ENCODE peak calls at places on chromosome 22, in ten cellular contexts. One of them, this sample, is unnamed.

GRCh38 chr22:40305625-40306024 is 40.7 kb upstream of the ADSL start:
- DNase-seq in lower lobe of right lung: no peak
- DNase-seq in GM12864: no peak
- DNase-seq in mucosa of descending colon: no peak
- DNase-seq in GM13977: no peak
- DNase-seq in esophagus muscularis mucosa: no peak
- DNase-seq in epithelial cell of proximal tubule: no peak
- DNase-seq in suprapubic skin: no peak
- DNase-seq in heart right ventricle: no peak
- DNase-seq in sigmoid colon: no peak
- DNase-seq in this sample: no peak

GRCh38 chr22:21816787-21817496 is 50.5 kb downstream of the MAPK1 start:
- DNase-seq in lower lobe of right lung: no peak
- DNase-seq in sigmoid colon: no peak
- DNase-seq in suprapubic skin: no peak
- DNase-seq in GM13977: peak; percentile 70
- DNase-seq in esophagus muscularis mucosa: no peak
- DNase-seq in heart right ventricle: peak; percentile 51
- DNase-seq in GM12864: peak; percentile 61
- DNase-seq in epithelial cell of proximal tubule: peak; percentile 75
- DNase-seq in mucosa of descending colon: no peak
- DNase-seq in this sample: no peak

GRCh38 chr22:40719599-40719998 is 40.3 kb downstream of the MCHR1 start:
- DNase-seq in sigmoid colon: no peak
- DNase-seq in mucosa of descending colon: no peak
- DNase-seq in lower lobe of right lung: no peak
- DNase-seq in GM13977: no peak
- DNase-seq in esophagus muscularis mucosa: no peak
- DNase-seq in suprapubic skin: no peak
- DNase-seq in epithelial cell of proximal tubule: no peak
- DNase-seq in heart right ventricle: no peak
- DNase-seq in GM12864: no peak
- DNase-seq in this sample: no peak

GRCh38 chr22:42419328-42419881 is 12.8 kb downstream of the NFAM1 start:
- DNase-seq in mucosa of descending colon: no peak
- DNase-seq in lower lobe of right lung: no peak
- DNase-seq in GM13977: peak; percentile 74
- DNase-seq in heart right ventricle: no peak
- DNase-seq in suprapubic skin: no peak
- DNase-seq in esophagus muscularis mucosa: no peak
- DNase-seq in sigmoid colon: no peak
- DNase-seq in epithelial cell of proximal tubule: no peak
- DNase-seq in GM12864: peak; percentile 50
- DNase-seq in this sample: no peak

GRCh38 chr22:28032896-28033295 is 113.8 kb upstream of the PITPNB start:
- DNase-seq in mucosa of descending colon: no peak
- DNase-seq in esophagus muscularis mucosa: no peak
- DNase-seq in suprapubic skin: no peak
- DNase-seq in GM13977: no peak
- DNase-seq in heart right ventricle: no peak
- DNase-seq in epithelial cell of proximal tubule: no peak
- DNase-seq in GM12864: no peak
- DNase-seq in lower lobe of right lung: no peak
- DNase-seq in sigmoid colon: no peak
- DNase-seq in this sample: no peak

GRCh38 chr22:28921585-28921879 is 38.2 kb downstream of the ZNRF3 start:
- DNase-seq in heart right ventricle: no peak
- DNase-seq in sigmoid colon: no peak
- DNase-seq in epithelial cell of proximal tubule: no peak
- DNase-seq in esophagus muscularis mucosa: no peak
- DNase-seq in mucosa of descending colon: no peak
- DNase-seq in lower lobe of right lung: no peak
- DNase-seq in GM12864: no peak
- DNase-seq in suprapubic skin: no peak
- DNase-seq in GM13977: no peak
- DNase-seq in this sample: no peak

GRCh38 chr22:22099833-22100812 is 117.5 kb upstream of the TOP3B start:
- DNase-seq in GM13977: no peak
- DNase-seq in suprapubic skin: no peak
- DNase-seq in lower lobe of right lung: no peak
- DNase-seq in sigmoid colon: no peak
- DNase-seq in heart right ventricle: no peak
- DNase-seq in GM12864: no peak
- DNase-seq in epithelial cell of proximal tubule: no peak
- DNase-seq in esophagus muscularis mucosa: peak; percentile 81
- DNase-seq in mucosa of descending colon: no peak
- DNase-seq in this sample: no peak

GRCh38 chr22:44665115-44665514 is 36.9 kb upstream of the PRR5 start:
- DNase-seq in heart right ventricle: peak; percentile 36
- DNase-seq in GM12864: no peak
- DNase-seq in mucosa of descending colon: peak; percentile 57
- DNase-seq in sigmoid colon: peak; percentile 80
- DNase-seq in lower lobe of right lung: peak; percentile 57
- DNase-seq in GM13977: no peak
- DNase-seq in epithelial cell of proximal tubule: no peak
- DNase-seq in suprapubic skin: no peak
- DNase-seq in esophagus muscularis mucosa: no peak
- DNase-seq in this sample: peak; percentile 32

GRCh38 chr22:29702931-29703594 is 16.7 kb upstream of the CABP7 start:
- DNase-seq in lower lobe of right lung: peak; percentile 68
- DNase-seq in heart right ventricle: no peak
- DNase-seq in GM12864: no peak
- DNase-seq in epithelial cell of proximal tubule: no peak
- DNase-seq in suprapubic skin: no peak
- DNase-seq in mucosa of descending colon: no peak
- DNase-seq in esophagus muscularis mucosa: no peak
- DNase-seq in GM13977: peak; percentile 45
- DNase-seq in sigmoid colon: no peak
- DNase-seq in this sample: no peak

GRCh38 chr22:24235315-24235714 is 9.6 kb downstream of the GGT5 start:
- DNase-seq in sigmoid colon: no peak
- DNase-seq in esophagus muscularis mucosa: no peak
- DNase-seq in GM13977: no peak
- DNase-seq in mucosa of descending colon: no peak
- DNase-seq in suprapubic skin: no peak
- DNase-seq in epithelial cell of proximal tubule: no peak
- DNase-seq in heart right ventricle: no peak
- DNase-seq in GM12864: no peak
- DNase-seq in lower lobe of right lung: no peak
- DNase-seq in this sample: no peak

GRCh38 chr22:22150457-22150856 is 94.1 kb upstream of the VPREB1 start:
- DNase-seq in mucosa of descending colon: no peak
- DNase-seq in GM12864: no peak
- DNase-seq in heart right ventricle: no peak
- DNase-seq in epithelial cell of proximal tubule: no peak
- DNase-seq in esophagus muscularis mucosa: no peak
- DNase-seq in sigmoid colon: no peak
- DNase-seq in lower lobe of right lung: no peak
- DNase-seq in GM13977: no peak
- DNase-seq in suprapubic skin: no peak
- DNase-seq in this sample: no peak

GRCh38 chr22:32202161-32202538 is 2.7 kb downstream of the RFPL2 start:
- DNase-seq in sigmoid colon: no peak
- DNase-seq in GM13977: no peak
- DNase-seq in epithelial cell of proximal tubule: no peak
- DNase-seq in mucosa of descending colon: no peak
- DNase-seq in suprapubic skin: no peak
- DNase-seq in lower lobe of right lung: no peak
- DNase-seq in GM12864: no peak
- DNase-seq in heart right ventricle: no peak
- DNase-seq in esophagus muscularis mucosa: peak; percentile 68
- DNase-seq in this sample: no peak

GRCh38 chr22:32200752-32201151 is 4.1 kb downstream of the RFPL2 start:
- DNase-seq in GM13977: no peak
- DNase-seq in sigmoid colon: no peak
- DNase-seq in suprapubic skin: no peak
- DNase-seq in GM12864: no peak
- DNase-seq in lower lobe of right lung: no peak
- DNase-seq in esophagus muscularis mucosa: peak; percentile 74
- DNase-seq in epithelial cell of proximal tubule: no peak
- DNase-seq in heart right ventricle: no peak
- DNase-seq in mucosa of descending colon: no peak
- DNase-seq in this sample: no peak

GRCh38 chr22:32204211-32204855 is 540 bp downstream of the RFPL2 start:
- DNase-seq in sigmoid colon: no peak
- DNase-seq in mucosa of descending colon: peak; percentile 45
- DNase-seq in epithelial cell of proximal tubule: no peak
- DNase-seq in lower lobe of right lung: no peak
- DNase-seq in GM12864: no peak
- DNase-seq in GM13977: peak; percentile 48
- DNase-seq in esophagus muscularis mucosa: peak; percentile 64
- DNase-seq in heart right ventricle: no peak
- DNase-seq in suprapubic skin: no peak
- DNase-seq in this sample: no peak

GRCh38 chr22:32203181-32204105 is 1.4 kb downstream of the RFPL2 start:
- DNase-seq in suprapubic skin: no peak
- DNase-seq in GM13977: no peak
- DNase-seq in mucosa of descending colon: no peak
- DNase-seq in sigmoid colon: no peak
- DNase-seq in lower lobe of right lung: no peak
- DNase-seq in epithelial cell of proximal tubule: no peak
- DNase-seq in esophagus muscularis mucosa: peak; percentile 88
- DNase-seq in heart right ventricle: no peak
- DNase-seq in GM12864: no peak
- DNase-seq in this sample: no peak

GRCh38 chr22:32202539-32203180 is 2.2 kb downstream of the RFPL2 start:
- DNase-seq in mucosa of descending colon: peak; percentile 61
- DNase-seq in suprapubic skin: no peak
- DNase-seq in epithelial cell of proximal tubule: no peak
- DNase-seq in lower lobe of right lung: peak; percentile 76
- DNase-seq in esophagus muscularis mucosa: peak; percentile 82
- DNase-seq in heart right ventricle: peak; percentile 18
- DNase-seq in GM13977: peak; percentile 64
- DNase-seq in sigmoid colon: no peak
- DNase-seq in GM12864: no peak
- DNase-seq in this sample: peak; percentile 71
- TF ChIP-seq CTCF in mucosa of descending colon: peak; percentile 43
- TF ChIP-seq CTCF in suprapubic skin: peak; percentile 12
- TF ChIP-seq CTCF in epithelial cell of proximal tubule: peak; percentile 73
- TF ChIP-seq CTCF in lower lobe of right lung: peak; percentile 55
- TF ChIP-seq CTCF in esophagus muscularis mucosa: peak; percentile 34
- TF ChIP-seq CTCF in heart right ventricle: peak; percentile 45
- TF ChIP-seq CTCF in GM13977: peak; percentile 41
- TF ChIP-seq CTCF in sigmoid colon: no peak
- TF ChIP-seq CTCF in GM12864: peak; percentile 64
- TF ChIP-seq CTCF in this sample: peak; percentile 77

GRCh38 chr22:32652609-32653008 is 148.9 kb upstream of the TIMP3 start:
- DNase-seq in suprapubic skin: no peak
- DNase-seq in lower lobe of right lung: no peak
- DNase-seq in esophagus muscularis mucosa: no peak
- DNase-seq in epithelial cell of proximal tubule: no peak
- DNase-seq in GM12864: no peak
- DNase-seq in heart right ventricle: no peak
- DNase-seq in mucosa of descending colon: no peak
- DNase-seq in GM13977: no peak
- DNase-seq in sigmoid colon: no peak
- DNase-seq in this sample: no peak

GRCh38 chr22:32655068-32655467 is 146.4 kb upstream of the TIMP3 start:
- DNase-seq in GM12864: no peak
- DNase-seq in epithelial cell of proximal tubule: no peak
- DNase-seq in mucosa of descending colon: no peak
- DNase-seq in suprapubic skin: no peak
- DNase-seq in lower lobe of right lung: no peak
- DNase-seq in heart right ventricle: no peak
- DNase-seq in sigmoid colon: no peak
- DNase-seq in GM13977: no peak
- DNase-seq in esophagus muscularis mucosa: no peak
- DNase-seq in this sample: no peak

GRCh38 chr22:32649515-32650200 is 151.8 kb upstream of the TIMP3 start:
- DNase-seq in sigmoid colon: peak; percentile 81
- DNase-seq in GM12864: no peak
- DNase-seq in mucosa of descending colon: no peak
- DNase-seq in esophagus muscularis mucosa: no peak
- DNase-seq in epithelial cell of proximal tubule: no peak
- DNase-seq in lower lobe of right lung: no peak
- DNase-seq in suprapubic skin: peak; percentile 84
- DNase-seq in heart right ventricle: no peak
- DNase-seq in GM13977: no peak
- DNase-seq in this sample: peak; percentile 31

GRCh38 chr22:32650553-32651345 is 150.8 kb upstream of the TIMP3 start:
- DNase-seq in esophagus muscularis mucosa: no peak
- DNase-seq in GM12864: no peak
- DNase-seq in heart right ventricle: no peak
- DNase-seq in GM13977: no peak
- DNase-seq in mucosa of descending colon: no peak
- DNase-seq in epithelial cell of proximal tubule: no peak
- DNase-seq in sigmoid colon: no peak
- DNase-seq in lower lobe of right lung: no peak
- DNase-seq in suprapubic skin: no peak
- DNase-seq in this sample: no peak

DNA sequence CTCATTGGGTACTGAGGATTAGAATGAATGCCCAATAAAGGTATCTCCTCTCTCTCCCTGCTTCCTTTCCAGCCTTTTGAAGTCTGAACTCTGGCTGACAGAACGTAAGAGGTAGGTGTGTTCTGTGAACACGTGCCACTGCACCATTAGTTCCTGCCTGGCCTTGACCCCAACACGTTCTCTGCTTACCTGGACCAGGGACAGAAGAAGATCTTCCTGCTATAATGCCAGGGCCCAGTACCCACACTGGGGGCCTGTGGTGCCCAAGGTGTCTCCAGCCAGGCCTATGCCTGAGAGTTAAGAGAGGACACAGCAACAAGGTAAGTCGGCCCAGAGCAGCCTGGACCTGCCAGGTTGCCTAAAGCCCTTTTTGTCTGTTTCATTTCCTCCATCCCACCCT is 147.7 kb upstream of the TIMP3 start:
- DNase-seq in GM13977: no peak
- DNase-seq in lower lobe of right lung: no peak
- DNase-seq in sigmoid colon: peak; percentile 54
- DNase-seq in suprapubic skin: no peak
- DNase-seq in GM12864: no peak
- DNase-seq in mucosa of descending colon: no peak
- DNase-seq in heart right ventricle: no peak
- DNase-seq in epithelial cell of proximal tubule: no peak
- DNase-seq in esophagus muscularis mucosa: no peak
- DNase-seq in this sample: no peak
- TF ChIP-seq CTCF in GM13977: no peak
- TF ChIP-seq CTCF in lower lobe of right lung: no peak
- TF ChIP-seq CTCF in sigmoid colon: no peak
- TF ChIP-seq CTCF in suprapubic skin: no peak
- TF ChIP-seq CTCF in GM12864: no peak
- TF ChIP-seq CTCF in mucosa of descending colon: no peak
- TF ChIP-seq CTCF in heart right ventricle: no peak
- TF ChIP-seq CTCF in epithelial cell of proximal tubule: no peak
- TF ChIP-seq CTCF in esophagus muscularis mucosa: no peak
- TF ChIP-seq CTCF in this sample: no peak

GRCh38 chr22:46827781-46828180 is 65.3 kb downstream of the TBC1D22A start:
- DNase-seq in sigmoid colon: no peak
- DNase-seq in esophagus muscularis mucosa: peak; percentile 34
- DNase-seq in suprapubic skin: no peak
- DNase-seq in mucosa of descending colon: peak; percentile 11
- DNase-seq in GM13977: no peak
- DNase-seq in lower lobe of right lung: no peak
- DNase-seq in epithelial cell of proximal tubule: no peak
- DNase-seq in heart right ventricle: no peak
- DNase-seq in GM12864: no peak
- DNase-seq in this sample: no peak
- TF ChIP-seq CTCF in sigmoid colon: no peak
- TF ChIP-seq CTCF in esophagus muscularis mucosa: no peak
- TF ChIP-seq CTCF in suprapubic skin: no peak
- TF ChIP-seq CTCF in mucosa of descending colon: no peak
- TF ChIP-seq CTCF in GM13977: no peak
- TF ChIP-seq CTCF in lower lobe of right lung: no peak
- TF ChIP-seq CTCF in epithelial cell of proximal tubule: no peak
- TF ChIP-seq CTCF in heart right ventricle: no peak
- TF ChIP-seq CTCF in GM12864: no peak
- TF ChIP-seq CTCF in this sample: no peak

GRCh38 chr22:38069372-38070249 is 12.4 kb downstream of the PICK1 start:
- DNase-seq in heart right ventricle: peak; percentile 85
- DNase-seq in GM13977: no peak
- DNase-seq in GM12864: peak; percentile 13
- DNase-seq in esophagus muscularis mucosa: no peak
- DNase-seq in suprapubic skin: peak; percentile 83
- DNase-seq in epithelial cell of proximal tubule: no peak
- DNase-seq in mucosa of descending colon: no peak
- DNase-seq in sigmoid colon: peak; percentile 94
- DNase-seq in lower lobe of right lung: no peak
- DNase-seq in this sample: peak; percentile 29
- TF ChIP-seq CTCF in heart right ventricle: peak; percentile 58
- TF ChIP-seq CTCF in GM13977: peak; percentile 34
- TF ChIP-seq CTCF in GM12864: peak; percentile 14
- TF ChIP-seq CTCF in esophagus muscularis mucosa: peak; percentile 78
- TF ChIP-seq CTCF in suprapubic skin: no peak
- TF ChIP-seq CTCF in epithelial cell of proximal tubule: peak; percentile 33
- TF ChIP-seq CTCF in mucosa of descending colon: no peak
- TF ChIP-seq CTCF in sigmoid colon: peak; percentile 64
- TF ChIP-seq CTCF in lower lobe of right lung: peak; percentile 37
- TF ChIP-seq CTCF in this sample: peak; percentile 33